ENCODE peak calls at places on chromosomes 16 and 17, in five cellular contexts. D, T, Y, Z and E are unnamed samples.

GRCh38 chr17:56313201-56313600 is 159.9 kb downstream of the ANKFN1 start:
- DNase-seq in D (no peak), T (no peak), Y (no peak), Z (no peak), E (no peak)

GRCh38 chr17:80737106-80738019 is 192.7 kb downstream of the RPTOR start:
- DNase-seq in D (no peak), T (no peak), Y (no peak), Z (no peak), E (no peak)

GRCh38 chr17:75517277-75517865 is 1.0 kb downstream of the TSEN54 start:
- DNase-seq in D (peak; percentile 35), T (no peak), Y (no peak), Z (peak; percentile 43), E (no peak)

GRCh38 chr17:78805301-78805700 is 23.2 kb upstream of the CYTH1 start:
- DNase-seq in D (no peak), T (no peak), Y (no peak), Z (no peak), E (no peak)

GRCh38 chr16:67248401-67249177 is at the start of gene SLC9A5:
- DNase-seq in D (no peak), T (no peak), Y (peak; percentile 45), Z (no peak), E (no peak)

GRCh38 chr17:48520631-48521045 is 10.2 kb downstream of the HOXB1 start:
- DNase-seq in D (no peak), T (no peak), Y (no peak), Z (peak; percentile 66), E (no peak)

GRCh38 chr17:41777579-41778188 is 8.8 kb downstream of the JUP start:
- DNase-seq in D (no peak), T (peak; percentile 90), Y (peak; percentile 90), Z (peak; percentile 92), E (peak; percentile 56)

GRCh38 chr17:58032691-58033415 is 25.8 kb upstream of the SRSF1 start:
- DNase-seq in D (no peak), T (no peak), Y (no peak), Z (no peak), E (no peak)

GRCh38 chr17:77353684-77354419 is 213.1 kb downstream of the SEC14L1 start:
- DNase-seq in D (no peak), T (no peak), Y (no peak), Z (no peak), E (peak; percentile 33)

GRCh38 chr17:74785096-74785980 is 9.2 kb upstream of the NAT9 start:
- DNase-seq in D (no peak), T (no peak), Y (no peak), Z (no peak), E (peak; percentile 56)

GRCh38 chr16:8887952-8888560 is 5.9 kb downstream of the LITAFD start:
- DNase-seq in D (no peak), T (peak; percentile 56), Y (peak; percentile 91), Z (peak; percentile 52), E (no peak)

GRCh38 chr16:1968146-1968953 is 1.7 kb downstream of the RNF151 start:
- DNase-seq in D (no peak), T (no peak), Y (no peak), Z (no peak), E (no peak)

GRCh38 chr16:70638814-70639792 is 7.3 kb upstream of the IL34 start:
- DNase-seq in D (no peak), T (peak; percentile 73), Y (no peak), Z (no peak), E (peak; percentile 20)

GRCh38 chr17:15257316-15257925 is 7.7 kb downstream of the PMP22 start:
- DNase-seq in D (peak; percentile 59), T (peak; percentile 55), Y (peak; percentile 89), Z (peak; percentile 99), E (peak; percentile 44)

GRCh38 chr16:50602531-50603205 is 54.5 kb downstream of the NKD1 start:
- DNase-seq in D (no peak), T (no peak), Y (no peak), Z (peak; percentile 58), E (peak; percentile 44)

GRCh38 chr17:43545383-43545632 is 832 bp downstream of the ETV4 start:
- DNase-seq in D (no peak), T (peak; percentile 20), Y (no peak), Z (no peak), E (peak; percentile 11)

GRCh38 chr17:1644493-1645206 is 882 bp downstream of the SCARF1 start:
- DNase-seq in D (no peak), T (no peak), Y (peak; percentile 39), Z (peak; percentile 55), E (peak; percentile 77)

GRCh38 chr16:56657555-56658430 is at the start of gene MT1F:
- DNase-seq in D (peak; percentile 83), T (peak; percentile 15), Y (peak; percentile 71), Z (peak; percentile 76), E (peak; percentile 82)

GRCh38 chr16:85349413-85350145 is 237.3 kb upstream of the CIBAR2 start:
- DNase-seq in D (no peak), T (no peak), Y (no peak), Z (no peak), E (no peak)

GRCh38 chr17:68853439-68853838 is 101.8 kb downstream of the ABCA8 start:
- DNase-seq in D (no peak), T (no peak), Y (no peak), Z (no peak), E (no peak)

GRCh38 chr16:66510711-66511614 is 39.0 kb downstream of the TK2 start:
- DNase-seq in D (no peak), T (no peak), Y (peak; percentile 61), Z (peak; percentile 46), E (no peak)

GRCh38 chr17:71331754-71332153 is 789.1 kb upstream of the SOX9 start:
- DNase-seq in D (no peak), T (no peak), Y (no peak), Z (no peak), E (no peak)

GRCh38 chr17:1217030-1217429 is 37.2 kb upstream of the ABR start:
- DNase-seq in D (no peak), T (no peak), Y (no peak), Z (no peak), E (no peak)

GRCh38 chr17:34499576-34499975 is 79.8 kb upstream of the TMEM132E start:
- DNase-seq in D (no peak), T (no peak), Y (no peak), Z (peak; percentile 19), E (peak; percentile 35)

GRCh38 chr17:4090898-4091297 is 51.9 kb downstream of the ZZEF1 start:
- DNase-seq in D (no peak), T (peak; percentile 11), Y (no peak), Z (no peak), E (no peak)

GRCh38 chr16:59543641-59544040 is 809.5 kb upstream of the GOT2 start:
- DNase-seq in D (no peak), T (peak; percentile 93), Y (no peak), Z (peak; percentile 78), E (peak; percentile 9)

GRCh38 chr17:30225919-30226553 is 9.5 kb downstream of the SLC6A4 start:
- DNase-seq in D (no peak), T (no peak), Y (no peak), Z (no peak), E (no peak)

DNA sequence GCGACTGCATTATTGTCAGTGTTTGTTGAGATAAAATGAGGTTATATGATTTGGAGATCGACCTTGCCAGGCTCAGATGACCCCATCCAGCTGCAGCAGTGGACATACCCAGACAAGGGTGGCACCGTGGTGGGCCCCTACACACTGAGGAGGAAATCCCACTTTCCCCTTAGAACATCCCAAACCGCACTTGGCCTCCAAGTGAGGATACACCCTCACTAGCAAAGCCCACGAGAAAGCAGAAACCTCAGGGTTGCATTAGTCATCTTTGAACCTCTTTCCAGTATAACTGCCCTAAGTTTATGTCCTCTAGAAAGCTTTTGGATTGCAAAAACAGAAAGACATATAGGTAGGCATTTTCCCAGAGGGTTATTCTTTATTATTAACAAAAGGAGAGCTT is 101.5 kb downstream of the CLEC16A start:
- DNase-seq in D (no peak), T (peak; percentile 25), Y (no peak), Z (no peak), E (no peak)
- H3K36me3 ChIP-seq in D (no peaks in the 10 kb centered on the region), T (peaks cover 12% of the 10 kb centered on the region), Y (peaks cover 65% of the 10 kb centered on the region), Z (no peaks in the 10 kb centered on the region), E (peaks cover 9% of the 10 kb centered on the region)

GRCh38 chr17:27615121-27615520 is 15.9 kb upstream of the LGALS9 start:
- DNase-seq in D (no peak), T (no peak), Y (no peak), Z (no peak), E (no peak)

GRCh38 chr17:27609606-27610303 is 21.2 kb upstream of the LGALS9 start:
- DNase-seq in D (no peak), T (no peak), Y (peak; percentile 59), Z (peak; percentile 50), E (peak; percentile 38)

GRCh38 chr17:27610304-27610676 is 20.7 kb upstream of the LGALS9 start:
- DNase-seq in D (no peak), T (no peak), Y (no peak), Z (no peak), E (no peak)

GRCh38 chr17:27613425-27613824 is 17.6 kb upstream of the LGALS9 start:
- DNase-seq in D (no peak), T (no peak), Y (no peak), Z (no peak), E (no peak)

GRCh38 chr17:27612160-27612767 is 18.7 kb upstream of the LGALS9 start:
- DNase-seq in D (no peak), T (no peak), Y (no peak), Z (no peak), E (peak; percentile 15)
- H3K36me3 ChIP-seq in D (no peaks in the 10 kb centered on the region), T (peaks cover 31% of the 10 kb centered on the region), Y (peaks cover 49% of the 10 kb centered on the region), Z (no peaks in the 10 kb centered on the region), E (no peaks in the 10 kb centered on the region)

GRCh38 chr16:83363521-83363920 is 444.3 kb upstream of the HSBP1 start:
- DNase-seq in D (no peak), T (no peak), Y (no peak), Z (no peak), E (peak; percentile 28)
- H3K36me3 ChIP-seq in D (no peaks in the 10 kb centered on the region), T (no peaks in the 10 kb centered on the region), Y (no peaks in the 10 kb centered on the region), Z (no peaks in the 10 kb centered on the region), E (no peaks in the 10 kb centered on the region)

GRCh38 chr16:23416816-23417215 is 36.2 kb downstream of the COG7 start:
- DNase-seq in D (no peak), T (no peak), Y (no peak), Z (no peak), E (no peak)

GRCh38 chr16:23410176-23410575 is 42.8 kb downstream of the COG7 start:
- DNase-seq in D (no peak), T (peak; percentile 38), Y (no peak), Z (peak; percentile 47), E (no peak)

GRCh38 chr16:23420011-23420410 is 33.0 kb downstream of the COG7 start:
- DNase-seq in D (no peak), T (peak; percentile 34), Y (no peak), Z (no peak), E (no peak)

DNA sequence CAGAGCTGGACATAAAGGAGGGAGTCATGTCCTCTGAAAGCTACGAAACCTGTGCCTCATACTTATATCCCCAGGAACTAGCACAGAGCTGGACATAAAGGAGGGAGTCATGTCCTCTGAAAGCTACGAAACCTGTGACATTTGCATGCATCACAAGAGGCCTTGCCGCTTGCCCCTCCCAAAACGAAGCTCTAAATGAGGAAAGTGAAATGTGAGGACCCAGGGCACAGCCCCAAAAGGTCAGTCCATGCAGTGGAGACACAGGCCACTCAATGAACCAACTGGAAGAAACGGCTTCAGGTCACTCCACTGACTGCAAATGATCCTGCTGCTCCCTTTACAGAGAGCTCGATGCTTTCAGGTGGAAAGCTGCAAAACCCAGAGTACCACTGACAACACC is 38.3 kb downstream of the COG7 start:
- DNase-seq in D (no peak), T (no peak), Y (no peak), Z (no peak), E (no peak)
- H3K36me3 ChIP-seq in D (peaks cover 11% of the 10 kb centered on the region), T (peaks cover 15% of the 10 kb centered on the region), Y (peaks cover 84% of the 10 kb centered on the region), Z (peaks cover 3% of the 10 kb centered on the region), E (peaks cover 4% of the 10 kb centered on the region)

GRCh38 chr16:23726710-23727109 is 13.7 kb upstream of the ERN2 start:
- DNase-seq in D (no peak), T (no peak), Y (no peak), Z (no peak), E (no peak)
- H3K36me3 ChIP-seq in D (no peaks in the 10 kb centered on the region), T (no peaks in the 10 kb centered on the region), Y (no peaks in the 10 kb centered on the region), Z (no peaks in the 10 kb centered on the region), E (no peaks in the 10 kb centered on the region)